ENCODE peak calls at places on chromosomes 3 and 15, in five cellular contexts. U is astrocyte, E is fibroblast of pulmonary artery, Z is DND-41, C is cardiac muscle cell. H is an unnamed sample.

GRCh38 chr3:177431525-177432255 is 234.4 kb upstream of the TBL1XR1 start:
- DNase-seq in E (peak; percentile 57), C (peak; percentile 65), U (no peak), Z (no peak), H (no peak)

GRCh38 chr3:189794518-189794917 is 163.3 kb downstream of the TP63 start:
- DNase-seq in Z (no peak), E (no peak), C (no peak), U (no peak), H (no peak)

GRCh38 chr3:51955893-51956770 is 951 bp downstream of the GPR62 start:
- DNase-seq in Z (no peak), E (peak; percentile 52), U (peak; percentile 47), C (peak; percentile 83), H (no peak)

GRCh38 chr3:115977866-115978265 is 354.6 kb downstream of the GAP43 start:
- DNase-seq in U (no peak), Z (no peak), E (no peak), C (no peak), H (no peak)

GRCh38 chr3:7876741-7877297 is 624.8 kb upstream of the LMCD1 start:
- DNase-seq in C (peak; percentile 8), E (peak; percentile 13), U (peak; percentile 50), Z (peak; percentile 66), H (no peak)

GRCh38 chr3:118472586-118472985 is 562.1 kb downstream of the IGSF11 start:
- DNase-seq in U (peak; percentile 8), Z (no peak), C (peak; percentile 3), E (peak; percentile 17), H (no peak)

GRCh38 chr3:50303038-50303815 is at the start of gene HYAL1:
- DNase-seq in E (peak; percentile 33), U (no peak), C (peak; percentile 36), Z (no peak), H (peak; percentile 91)

GRCh38 chr3:138800248-138800647 is 34.5 kb downstream of the PIK3CB start:
- DNase-seq in C (no peak), Z (no peak), E (no peak), U (no peak), H (no peak)

GRCh38 chr15:56802164-56802563 is 68.9 kb upstream of the ZNF280D start:
- DNase-seq in U (no peak), C (no peak), Z (no peak), E (no peak), H (no peak)

GRCh38 chr3:29186982-29187718 is 93.7 kb upstream of the RBMS3 start:
- DNase-seq in U (peak; percentile 96), C (peak; percentile 57), E (peak; percentile 75), Z (no peak), H (no peak)

GRCh38 chr15:28112101-28112760 is 13.1 kb upstream of the OCA2 start:
- DNase-seq in Z (no peak), C (no peak), E (no peak), U (no peak), H (peak; percentile 69)

GRCh38 chr3:114231616-114232015 is 5.8 kb downstream of the ZNF80 start:
- DNase-seq in E (no peak), C (no peak), Z (peak; percentile 11), U (no peak), H (no peak)

DNA sequence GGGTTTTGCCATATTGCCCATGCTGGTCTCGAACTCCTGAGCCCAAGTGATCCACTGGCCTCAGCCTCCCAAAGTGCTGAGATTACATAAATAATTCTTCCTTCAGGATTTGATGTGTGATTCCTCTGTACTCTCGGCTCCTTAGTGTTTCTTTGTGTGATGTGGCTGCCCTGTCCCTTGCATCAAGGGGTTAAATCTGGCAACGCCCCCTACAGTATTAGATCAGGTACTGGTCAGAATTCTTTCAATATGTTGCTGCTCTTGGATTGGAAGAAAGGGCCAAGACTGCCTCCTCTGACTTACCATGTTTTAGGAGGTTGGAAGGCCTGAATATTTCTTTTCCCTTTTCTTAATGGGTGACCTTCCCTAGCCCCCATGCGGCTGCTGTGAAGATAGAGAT is 390.6 kb upstream of the WNT5A start:
- DNase-seq in Z (no peak), E (no peak), U (no peak), C (no peak), H (no peak)
- TF ChIP-seq CTCF in Z (peak; percentile 27), E (no peak), U (no peak), C (no peak), H (no peak)

GRCh38 chr3:183526838-183527420 is 28.6 kb downstream of the KLHL6 start:
- DNase-seq in C (no peak), U (no peak), Z (no peak), E (no peak), H (no peak)
- H3K4me3 ChIP-seq in C (no peak overlapping the region), U (no peak overlapping the region), Z (no peak overlapping the region), E (no peak overlapping the region), H (no peak overlapping the region)

DNA sequence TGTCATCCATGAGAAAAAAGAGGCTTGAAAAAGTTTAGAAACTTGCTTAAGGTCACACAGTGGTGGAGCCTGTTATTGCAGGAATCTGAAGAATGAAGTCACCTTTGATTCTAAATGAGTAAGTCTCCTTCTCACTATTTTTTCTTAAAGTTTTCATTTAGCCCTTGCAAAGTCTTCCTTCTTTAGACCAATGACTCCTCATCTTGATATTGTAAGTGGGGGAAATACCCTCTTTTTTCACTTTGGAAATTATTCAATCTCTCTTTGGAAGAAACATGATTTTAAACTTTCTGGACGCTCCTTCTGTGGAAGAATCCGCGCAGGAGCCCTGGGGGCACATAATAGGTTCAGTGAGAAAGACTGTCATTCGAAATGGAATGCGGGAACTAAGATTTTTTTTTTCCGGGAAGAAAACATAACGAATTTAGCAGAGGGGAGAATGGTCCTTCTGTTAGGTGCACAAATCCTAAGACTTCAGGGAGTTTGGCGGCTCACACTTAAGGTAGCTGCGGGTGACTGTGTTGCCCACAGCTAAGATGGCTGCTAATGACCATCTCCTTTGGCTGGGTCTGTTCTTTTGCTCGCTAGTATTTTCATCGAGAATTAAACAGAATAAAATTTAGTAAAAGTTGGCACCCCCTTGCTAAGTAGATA is 614 bp upstream of the SLMAP start:
- DNase-seq in U (peak; percentile 74), C (peak; percentile 60), Z (no peak), E (peak; percentile 64), H (peak; percentile 41)
- TF ChIP-seq CTCF in U (peak; percentile 34), C (peak; percentile 13), Z (peak; percentile 40), E (peak; percentile 23), H (no peak)

DNA sequence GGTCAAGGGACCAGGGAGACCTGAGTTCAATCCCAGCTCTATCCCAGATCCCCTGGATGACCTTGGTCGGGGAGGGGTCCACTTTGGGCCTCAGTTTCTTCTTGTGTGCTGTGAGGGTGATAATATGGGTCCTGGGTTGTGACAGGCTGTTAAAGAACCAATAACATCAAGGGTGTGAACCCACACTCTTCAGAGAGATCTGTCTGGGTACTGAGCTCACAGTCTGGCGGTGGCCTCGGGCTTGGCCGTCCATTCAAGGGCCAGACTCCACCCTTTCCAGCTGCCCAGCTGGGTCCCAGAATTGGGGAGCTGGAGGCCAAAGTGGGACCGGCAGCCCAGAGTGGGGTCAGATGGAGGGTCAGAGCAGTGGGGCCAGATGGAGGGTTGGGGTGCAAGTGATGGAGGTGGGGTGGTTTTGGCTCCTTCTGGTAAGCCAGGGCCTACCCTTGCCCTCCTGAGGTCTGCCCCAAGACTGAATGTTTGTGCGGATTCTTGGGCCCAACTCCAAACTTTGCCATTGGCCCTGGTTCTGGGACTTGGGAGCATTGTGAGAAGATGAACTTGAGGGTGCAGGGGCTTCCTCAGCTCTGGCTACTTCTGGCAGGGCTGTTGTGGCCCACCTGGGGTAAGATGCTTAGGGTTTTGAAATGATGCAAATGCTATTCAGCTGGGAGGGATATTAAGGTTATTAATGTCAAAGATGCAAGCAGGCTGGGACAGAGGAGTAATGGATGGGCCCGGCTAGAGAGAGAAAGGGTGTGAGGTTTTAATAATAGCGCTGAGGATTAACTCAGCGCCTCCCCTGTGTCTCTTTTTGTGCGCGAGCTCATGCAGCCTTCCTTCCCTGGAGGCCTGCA is 1.5 kb downstream of the CORO2B start:
- DNase-seq in E (no peak), Z (no peak), C (no peak), U (no peak), H (no peak)
- H3K4me3 ChIP-seq in E (peak overlapping the region; percentile 62), Z (no peak overlapping the region), C (no peak overlapping the region), U (peak overlapping the region; percentile 64), H (no peak overlapping the region)

GRCh38 chr15:69476704-69477473 is 24.3 kb downstream of the RPLP1 start:
- DNase-seq in E (no peak), Z (no peak), U (no peak), C (no peak), H (no peak)

GRCh38 chr15:69474291-69474690 is 21.7 kb downstream of the RPLP1 start:
- DNase-seq in C (no peak), U (peak; percentile 55), Z (no peak), E (no peak), H (peak; percentile 34)

GRCh38 chr15:69472575-69472974 is 20.0 kb downstream of the RPLP1 start:
- DNase-seq in Z (no peak), U (no peak), C (no peak), E (no peak), H (peak; percentile 29)

GRCh38 chr15:69475769-69476358 is 23.2 kb downstream of the RPLP1 start:
- DNase-seq in Z (peak; percentile 69), U (peak; percentile 40), C (peak; percentile 82), E (peak; percentile 79), H (peak; percentile 77)

DNA sequence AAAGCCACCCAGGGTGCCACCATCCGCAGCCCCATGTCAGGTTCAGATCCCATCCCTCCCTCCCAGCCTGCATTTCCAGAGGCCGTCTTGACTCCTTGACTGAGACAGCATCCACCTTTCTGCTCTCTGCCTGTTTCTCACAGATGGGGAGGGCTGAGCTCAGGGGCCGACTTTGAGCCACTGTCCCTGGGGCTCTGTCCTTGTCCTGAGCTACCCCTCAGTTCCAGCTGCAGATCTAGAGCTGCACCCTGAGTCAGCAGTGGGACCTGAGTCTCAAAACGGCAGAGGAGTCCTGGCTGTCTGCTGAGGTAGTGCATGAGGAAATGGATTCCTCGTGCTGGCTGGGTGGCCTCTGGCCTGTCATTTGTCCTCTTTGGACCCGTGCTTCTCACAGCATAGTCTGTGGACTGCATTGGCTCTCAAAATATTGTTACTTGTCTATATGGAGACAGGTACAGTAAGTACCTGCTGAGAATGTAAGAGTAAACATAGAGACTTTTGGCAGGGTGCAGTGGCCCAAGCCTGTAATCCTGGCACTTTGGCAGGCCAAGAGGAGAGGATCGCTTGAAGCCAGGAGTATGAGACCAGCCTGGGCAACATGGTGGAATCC is 22.3 kb downstream of the RPLP1 start:
- DNase-seq in U (no peak), E (no peak), Z (no peak), C (no peak), H (no peak)
- TF ChIP-seq CTCF in U (peak; percentile 20), E (no peak), Z (no peak), C (no peak), H (no peak)

GRCh38 chr3:119658994-119659393 is 1.4 kb downstream of the POPDC2 start:
- DNase-seq in C (no peak), Z (no peak), U (no peak), E (no peak), H (no peak)
- H3K4me3 ChIP-seq in C (peak overlapping the region; percentile 50), Z (no peak overlapping the region), U (no peak overlapping the region), E (no peak overlapping the region), H (no peak overlapping the region)